ENCODE peak calls at places on chromosomes 16 and 17, in eight cellular contexts. Z, I, D, J, U, F, L and B are unnamed samples.

GRCh38 chr16:64450170-64450569 is 671.7 kb downstream of the CDH11 start:
- DNase-seq in Z (no peak), I (no peak), D (no peak), J (no peak), U (no peak), F (no peak), L (peak), B (peak)

GRCh38 chr17:31274252-31274651 is 22.8 kb downstream of the OMG start:
- DNase-seq in Z (no peak), I (no peak), D (no peak), J (no peak), U (peak), F (no peak), L (peak), B (peak)

GRCh38 chr17:29041091-29041490 is 1.9 kb upstream of the PIPOX start:
- DNase-seq in Z (no peak), I (no peak), D (no peak), J (no peak), U (no peak), F (no peak), L (no peak), B (no peak)

GRCh38 chr17:28912281-28912937 is 9.5 kb upstream of the DHRS13 start:
- DNase-seq in Z (no peak), I (no peak), D (no peak), J (no peak), U (no peak), F (no peak), L (no peak), B (no peak)

GRCh38 chr17:44775838-44776621 is 17.2 kb downstream of the ADAM11 start:
- DNase-seq in Z (no peak), I (peak), D (no peak), J (no peak), U (no peak), F (no peak), L (no peak), B (no peak)

GRCh38 chr17:66637491-66637890 is 197.4 kb upstream of the CACNG5 start:
- DNase-seq in Z (no peak), I (no peak), D (no peak), J (no peak), U (no peak), F (no peak), L (no peak), B (peak)

GRCh38 chr17:3647769-3648540 is 11.4 kb downstream of the CTNS start:
- DNase-seq in Z (peak), I (peak), D (peak), J (no peak), U (peak), F (no peak), L (no peak), B (peak)

GRCh38 chr17:41974031-41974430 is 7.4 kb downstream of the CNP start:
- DNase-seq in Z (no peak), I (no peak), D (no peak), J (no peak), U (no peak), F (no peak), L (no peak), B (no peak)

GRCh38 chr16:69595127-69596036 is 29.6 kb downstream of the NFAT5 start:
- DNase-seq in Z (peak), I (no peak), D (no peak), J (no peak), U (no peak), F (no peak), L (no peak), B (peak)

GRCh38 chr17:30378191-30378796 is 433 bp upstream of the CPD start:
- DNase-seq in Z (no peak), I (no peak), D (no peak), J (peak), U (no peak), F (no peak), L (no peak), B (no peak)

GRCh38 chr16:13112639-13113038 is 211.2 kb downstream of the SHISA9 start:
- DNase-seq in Z (no peak), I (no peak), D (no peak), J (no peak), U (no peak), F (no peak), L (no peak), B (no peak)

GRCh38 chr16:85365120-85365519 is 248.0 kb upstream of the GSE1 start:
- DNase-seq in Z (no peak), I (no peak), D (no peak), J (no peak), U (peak), F (no peak), L (no peak), B (no peak)

GRCh38 chr17:76232342-76232741 is 8.0 kb downstream of the RNF157 start:
- DNase-seq in Z (no peak), I (no peak), D (no peak), J (no peak), U (peak), F (no peak), L (peak), B (peak)

GRCh38 chr17:78258323-78259229 is 27.1 kb downstream of the TMEM235 start:
- DNase-seq in Z (no peak), I (no peak), D (no peak), J (no peak), U (no peak), F (no peak), L (no peak), B (peak)

GRCh38 chr17:42111901-42112551 is 488 bp downstream of the DHX58 start:
- DNase-seq in Z (peak), I (no peak), D (no peak), J (no peak), U (no peak), F (no peak), L (no peak), B (no peak)

GRCh38 chr17:76469076-76469990 is 1.9 kb downstream of the AANAT start:
- DNase-seq in Z (no peak), I (no peak), D (no peak), J (no peak), U (no peak), F (no peak), L (no peak), B (no peak)

GRCh38 chr17:47301831-47302230 is 21.9 kb upstream of the EFCAB13 start:
- DNase-seq in Z (no peak), I (no peak), D (no peak), J (no peak), U (no peak), F (no peak), L (no peak), B (no peak)

GRCh38 chr16:47037396-47037745 is 63.9 kb upstream of the DNAJA2 start:
- DNase-seq in Z (peak), I (no peak), D (no peak), J (peak), U (no peak), F (no peak), L (no peak), B (no peak)

GRCh38 chr17:160336-160735 is 21.1 kb downstream of the DOC2B start:
- DNase-seq in Z (no peak), I (no peak), D (no peak), J (no peak), U (no peak), F (no peak), L (no peak), B (no peak)

GRCh38 chr17:42878123-42878880 is 22.3 kb upstream of the G6PC1 start:
- DNase-seq in Z (no peak), I (no peak), D (no peak), J (no peak), U (no peak), F (peak), L (no peak), B (no peak)

GRCh38 chr16:21603920-21604319 is 4.5 kb downstream of the METTL9 start:
- DNase-seq in Z (peak), I (no peak), D (no peak), J (no peak), U (no peak), F (no peak), L (no peak), B (peak)

GRCh38 chr17:21211825-21212479 is 2.0 kb downstream of the TMEM11 start:
- DNase-seq in Z (no peak), I (no peak), D (no peak), J (no peak), U (no peak), F (no peak), L (no peak), B (no peak)

GRCh38 chr16:83733301-83733700 is 74.5 kb upstream of the HSBP1 start:
- DNase-seq in Z (no peak), I (peak), D (no peak), J (no peak), U (peak), F (no peak), L (no peak), B (peak)

GRCh38 chr16:77579283-77579985 is 142.9 kb upstream of the NUDT7 start:
- DNase-seq in Z (no peak), I (no peak), D (no peak), J (no peak), U (peak), F (no peak), L (no peak), B (no peak)

GRCh38 chr17:68356520-68356919 is 65.2 kb downstream of the ARSG start:
- DNase-seq in Z (no peak), I (no peak), D (no peak), J (peak), U (no peak), F (no peak), L (no peak), B (peak)

GRCh38 chr16:3054965-3055733 is 8.8 kb downstream of the MMP25 start:
- DNase-seq in Z (no peak), I (no peak), D (no peak), J (no peak), U (no peak), F (no peak), L (no peak), B (no peak)

GRCh38 chr17:60863892-60864673 is 186.4 kb downstream of the BCAS3 start:
- DNase-seq in Z (no peak), I (no peak), D (no peak), J (peak), U (no peak), F (no peak), L (no peak), B (peak)

GRCh38 chr16:3095869-3096268 is 3.2 kb downstream of the ZSCAN10 start:
- DNase-seq in Z (peak), I (no peak), D (no peak), J (peak), U (no peak), F (no peak), L (no peak), B (no peak)

GRCh38 chr16:50246299-50247122 is 19.8 kb upstream of the ADCY7 start:
- DNase-seq in Z (no peak), I (no peak), D (peak), J (peak), U (peak), F (no peak), L (no peak), B (no peak)

GRCh38 chr17:81040791-81041337 is 5.9 kb downstream of the BAIAP2 start:
- DNase-seq in Z (peak), I (no peak), D (no peak), J (peak), U (no peak), F (no peak), L (no peak), B (no peak)

GRCh38 chr17:850086-850827 is 68.1 kb downstream of the MRM3 start:
- DNase-seq in Z (no peak), I (no peak), D (no peak), J (no peak), U (no peak), F (no peak), L (no peak), B (no peak)

GRCh38 chr17:32483451-32484019 is 3.3 kb upstream of the CDK5R1 start:
- DNase-seq in Z (peak), I (peak), D (no peak), J (peak), U (peak), F (peak), L (peak), B (peak)

GRCh38 chr17:29574732-29575510 is 6.4 kb downstream of the TP53I13 start:
- DNase-seq in Z (no peak), I (no peak), D (no peak), J (no peak), U (no peak), F (no peak), L (no peak), B (no peak)

GRCh38 chr17:39737761-39738567 is at the start of gene GRB7:
- DNase-seq in Z (peak), I (peak), D (peak), J (no peak), U (peak), F (no peak), L (no peak), B (no peak)

GRCh38 chr17:74408262-74408661 is 23.6 kb upstream of the GPRC5C start:
- DNase-seq in Z (peak), I (peak), D (no peak), J (no peak), U (no peak), F (no peak), L (no peak), B (peak)

GRCh38 chr17:72258711-72259110 is 137.9 kb downstream of the SOX9 start:
- DNase-seq in Z (no peak), I (no peak), D (no peak), J (no peak), U (peak), F (no peak), L (no peak), B (no peak)